ENCODE peak calls at places on chromosomes 4 and X, in seven cellular contexts. Y, H, Q, I, L, T and Z are unnamed samples.

GRCh38 chr4:108060164-108060563 is 70.5 kb downstream of the HADH start:
- DNase-seq in I (no peak), L (peak; percentile 32), Y (peak; percentile 71), Q (peak; percentile 48), T (no peak), H (no peak), Z (peak; percentile 41)

GRCh38 chr4:183161630-183162029 is 62.6 kb downstream of the WWC2 start:
- DNase-seq in I (no peak), L (no peak), Y (no peak), H (no peak), Q (no peak), T (no peak), Z (no peak)

GRCh38 chrX:112866175-112866574 is 25.5 kb upstream of the AMOT start:
- DNase-seq in I (no peak), Y (peak; percentile 34), H (no peak), Q (peak; percentile 45), T (no peak), L (no peak), Z (peak; percentile 9)

GRCh38 chr4:8135666-8136065 is 22.9 kb downstream of the ABLIM2 start:
- DNase-seq in L (no peak), T (no peak), H (no peak), Y (no peak), Q (no peak), I (no peak), Z (no peak)

GRCh38 chr4:97468272-97468671 is 675.0 kb downstream of the STPG2 start:
- DNase-seq in T (no peak), H (no peak), Q (no peak), L (no peak), Y (no peak), I (no peak), Z (no peak)

GRCh38 chr4:65865489-65865888 is 195.2 kb upstream of the EPHA5 start:
- DNase-seq in I (no peak), Q (peak; percentile 31), T (no peak), H (no peak), Y (no peak), L (peak; percentile 34), Z (peak; percentile 77)

GRCh38 chrX:42976729-42977366 is 198.9 kb upstream of the PPP1R2C start:
- DNase-seq in T (peak; percentile 63), Y (no peak), I (no peak), L (no peak), Q (no peak), H (peak; percentile 44), Z (no peak)

GRCh38 chr4:25842229-25842840 is 20.5 kb downstream of the SEL1L3 start:
- DNase-seq in L (peak; percentile 41), Q (no peak), H (no peak), Y (no peak), T (no peak), I (peak; percentile 80), Z (no peak)

GRCh38 chrX:30938295-30938694 is 49.2 kb upstream of the TAB3 start:
- DNase-seq in Q (no peak), L (no peak), Y (no peak), T (no peak), I (no peak), H (no peak), Z (no peak)

GRCh38 chr4:108834787-108835384 is 72.0 kb upstream of the ETNPPL start:
- DNase-seq in H (no peak), I (peak; percentile 62), L (peak; percentile 65), Q (peak; percentile 85), T (no peak), Y (peak; percentile 72), Z (peak; percentile 55)

GRCh38 chrX:119398974-119399771 is at the start of gene SLC25A43:
- DNase-seq in H (no peak), I (peak; percentile 42), T (no peak), Y (peak; percentile 31), Q (peak; percentile 61), L (peak; percentile 55), Z (peak; percentile 45)

GRCh38 chr4:658031-658667 is 15.9 kb downstream of the ATP5ME start:
- DNase-seq in H (no peak), Y (no peak), I (no peak), Q (no peak), L (no peak), T (no peak), Z (no peak)

GRCh38 chr4:184806711-184807110 is 19.1 kb downstream of the ACSL1 start:
- DNase-seq in Q (no peak), T (no peak), Y (no peak), L (no peak), H (no peak), I (no peak), Z (no peak)
- H3K9ac ChIP-seq in Q (no peak overlapping the region), T (no peak overlapping the region), Y (no peak overlapping the region), L (no peak overlapping the region), H (no peak overlapping the region), I (no peak overlapping the region), Z (no peak overlapping the region)

GRCh38 chr4:145786261-145786660 is 106.3 kb downstream of the C4orf51 start:
- DNase-seq in Y (no peak), H (no peak), L (no peak), T (no peak), Q (no peak), I (no peak), Z (no peak)
- H3K79me2 ChIP-seq in Y (no peaks in the 10 kb centered on the region), H (no peaks in the 10 kb centered on the region), L (no peaks in the 10 kb centered on the region), T (no peaks in the 10 kb centered on the region), Q (no peaks in the 10 kb centered on the region), I (no peaks in the 10 kb centered on the region), Z (no peaks in the 10 kb centered on the region)

DNA sequence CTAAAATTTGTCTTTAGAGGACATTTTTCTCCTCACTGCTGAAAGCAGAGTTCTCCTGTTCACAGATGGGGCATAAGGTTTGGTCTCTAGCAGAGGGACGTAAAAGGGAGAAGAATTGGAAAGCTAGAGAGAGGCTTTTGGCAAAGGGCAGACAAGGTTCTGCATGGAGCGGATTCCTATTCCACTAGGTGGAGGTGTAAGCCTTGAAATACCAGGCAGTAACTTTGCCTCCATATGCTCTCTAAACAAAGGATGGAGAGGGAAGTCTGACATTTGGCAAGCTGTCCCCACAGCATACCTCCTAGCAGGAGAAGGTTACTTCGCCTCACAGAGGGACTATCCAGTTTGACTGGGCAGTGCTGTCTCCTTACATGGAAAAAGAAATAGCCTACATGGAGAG is 174.7 kb downstream of the DACH2 start:
- DNase-seq in Q (no peak), Y (no peak), T (no peak), I (no peak), L (no peak), H (no peak), Z (no peak)
- H3K9me3 ChIP-seq in Q (no peaks in the 10 kb centered on the region), Y (no peaks in the 10 kb centered on the region), T (no peaks in the 10 kb centered on the region), I (no peaks in the 10 kb centered on the region), L (peaks cover 10% of the 10 kb centered on the region), H (peaks cover 7% of the 10 kb centered on the region), Z (no peaks in the 10 kb centered on the region)

DNA sequence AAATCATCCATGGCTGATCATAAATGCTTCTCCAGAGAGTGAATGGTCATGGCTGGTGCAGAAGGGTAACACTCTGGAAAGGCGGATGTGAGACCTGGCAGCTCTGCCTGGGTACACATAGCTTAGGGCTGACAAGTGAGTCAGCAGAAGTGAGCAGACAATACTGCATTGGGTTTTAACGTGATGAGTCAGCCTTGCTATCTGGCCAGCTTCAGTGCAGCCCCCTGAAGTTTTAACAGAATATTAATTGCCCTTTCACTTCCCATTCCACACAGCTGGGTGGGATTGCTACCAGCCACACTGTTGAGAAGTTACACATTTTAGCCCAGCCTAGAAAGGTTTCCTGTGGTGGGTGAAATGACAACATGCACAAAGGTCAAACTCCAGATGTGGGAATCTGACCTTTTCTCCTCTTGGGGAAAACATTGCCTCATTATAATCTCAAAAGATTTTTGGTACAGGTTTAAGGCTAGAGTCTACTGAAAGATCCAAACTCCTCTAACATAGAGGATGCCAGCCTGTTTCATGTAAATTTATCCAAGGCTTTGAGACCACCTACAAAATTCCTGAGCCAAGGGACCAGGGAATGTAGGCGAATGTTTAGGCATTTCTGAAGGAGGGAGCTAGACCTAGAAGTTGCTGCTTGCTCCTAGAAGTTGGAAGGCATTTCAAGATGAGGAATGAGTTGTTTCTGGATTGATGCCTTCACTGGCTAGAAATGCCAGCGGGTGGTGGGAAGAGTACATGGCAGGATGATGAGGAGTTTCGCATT is 230.3 kb upstream of the PGRMC2 start:
- DNase-seq in I (peak; percentile 50), L (peak; percentile 13), H (no peak), Q (peak; percentile 97), T (no peak), Y (peak; percentile 99), Z (peak; percentile 87)
- H3K9ac ChIP-seq in I (no peak overlapping the region), L (no peak overlapping the region), H (no peak overlapping the region), Q (peak overlapping the region; percentile 57), T (no peak overlapping the region), Y (peak overlapping the region; percentile 0), Z (peak overlapping the region; percentile 26)

DNA sequence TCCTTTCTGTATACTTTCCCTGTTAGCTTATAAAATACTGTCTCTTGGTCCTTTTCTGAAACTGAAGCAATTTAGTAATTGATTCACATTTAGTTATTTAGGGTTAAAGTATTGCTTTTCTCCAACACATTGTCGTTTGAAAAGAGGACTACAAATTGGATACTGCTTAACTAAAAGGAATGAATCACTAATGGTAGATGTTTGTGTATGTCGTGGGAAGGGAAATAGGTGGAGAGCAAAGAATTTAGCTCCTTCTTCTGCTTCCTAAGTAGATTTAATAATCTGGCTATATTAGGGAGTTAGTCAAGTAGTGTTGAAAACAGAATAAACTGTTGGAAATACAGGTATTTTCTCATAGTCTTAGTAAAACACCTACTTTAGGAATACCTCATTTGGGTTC is 27.9 kb downstream of the SLAIN2 start:
- DNase-seq in H (no peak), Q (peak; percentile 42), T (no peak), I (no peak), Y (no peak), L (no peak), Z (no peak)
- H3K79me2 ChIP-seq in H (peaks cover 61% of the 10 kb centered on the region), Q (peaks cover 98% of the 10 kb centered on the region), T (peaks cover 80% of the 10 kb centered on the region), I (peaks cover 19% of the 10 kb centered on the region), Y (peaks cover 56% of the 10 kb centered on the region), L (peaks cover 81% of the 10 kb centered on the region), Z (peaks cover 54% of the 10 kb centered on the region)

DNA sequence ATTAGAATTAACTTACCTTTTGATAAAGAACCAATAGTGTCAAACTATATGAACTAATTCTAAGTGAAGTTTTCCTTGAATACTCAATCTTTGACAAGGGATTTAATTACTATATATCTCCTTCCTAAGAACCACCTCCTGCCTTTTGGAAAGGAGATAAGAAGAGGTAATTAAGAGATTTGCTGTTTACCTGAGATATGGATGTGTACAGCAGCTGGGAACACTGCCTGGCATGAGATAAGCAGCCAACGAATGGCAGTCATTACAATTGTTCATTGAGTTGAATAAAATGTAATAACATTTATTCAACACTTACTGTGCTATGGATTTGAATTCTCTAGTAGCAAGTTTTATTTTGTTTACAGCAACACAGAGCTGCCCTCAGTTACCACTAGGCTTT is 407.1 kb downstream of the SPOCK3 start:
- DNase-seq in Q (no peak), Y (no peak), I (no peak), H (no peak), T (no peak), L (no peak), Z (no peak)
- H3K9me3 ChIP-seq in Q (peaks cover 4% of the 10 kb centered on the region), Y (no peaks in the 10 kb centered on the region), I (no peaks in the 10 kb centered on the region), H (no peaks in the 10 kb centered on the region), T (no peaks in the 10 kb centered on the region), L (no peaks in the 10 kb centered on the region), Z (no peaks in the 10 kb centered on the region)